ENCODE peak calls at places on chromosomes 2 and 18, in five cellular contexts. A, N, G, I and S are unnamed samples.
A peak's percentile ranks its signal among the peaks of the same experiment; 100 is the strongest.

GRCh38 chr2:58764321-58765099 is 523.4 kb upstream of the FANCL start:
- DNase-seq in A (no peak), N (no peak), G (no peak), I (no peak), S (no peak)

GRCh38 chr2:98507940-98508689 is 63.5 kb downstream of the INPP4A start:
- DNase-seq in A (peak; percentile 39), N (no peak), G (no peak), I (peak; percentile 71), S (no peak)

GRCh38 chr18:63832470-63832869 is 55.0 kb upstream of the SERPINB2 start:
- DNase-seq in A (no peak), N (no peak), G (no peak), I (no peak), S (no peak)

GRCh38 chr2:147715807-147716206 is 129.0 kb upstream of the ACVR2A start:
- DNase-seq in A (no peak), N (no peak), G (no peak), I (no peak), S (no peak)

GRCh38 chr2:179017958-179018357 is 32.0 kb downstream of the CCDC141 start:
- DNase-seq in A (no peak), N (no peak), G (no peak), I (no peak), S (no peak)

GRCh38 chr2:241666627-241667400 is 19.8 kb downstream of the DTYMK start:
- DNase-seq in A (no peak), N (no peak), G (no peak), I (no peak), S (peak; percentile 85)

GRCh38 chr2:213216461-213216860 is 65.0 kb upstream of the IKZF2 start:
- DNase-seq in A (no peak), N (no peak), G (no peak), I (peak; percentile 87), S (no peak)

GRCh38 chr2:109613922-109614714 is at the start of the genes SEPTIN10 and SOWAHC:
- DNase-seq in A (peak; percentile 96), N (peak; percentile 99), G (peak; percentile 97), I (peak; percentile 100), S (peak; percentile 97)

GRCh38 chr2:6922201-6922656 is 5.0 kb downstream of the RNF144A start:
- DNase-seq in A (no peak), N (no peak), G (no peak), I (no peak), S (no peak)

GRCh38 chr2:965640-966147 is 15.0 kb downstream of the SNTG2 start:
- DNase-seq in A (no peak), N (no peak), G (no peak), I (no peak), S (no peak)

GRCh38 chr2:28134857-28135256 is 244.3 kb downstream of the BABAM2 start:
- DNase-seq in A (no peak), N (no peak), G (no peak), I (no peak), S (no peak)

GRCh38 chr2:32611366-32611765 is 16.5 kb upstream of the TTC27 start:
- DNase-seq in A (no peak), N (no peak), G (no peak), I (no peak), S (no peak)

GRCh38 chr2:240201861-240202260 is 61.4 kb upstream of the OTOS start:
- DNase-seq in A (no peak), N (no peak), G (no peak), I (no peak), S (no peak)

GRCh38 chr2:69311017-69311416 is 76.0 kb downstream of the GFPT1 start:
- DNase-seq in A (no peak), N (no peak), G (no peak), I (no peak), S (no peak)

GRCh38 chr2:199838399-199838798 is 12.6 kb downstream of the FTCDNL1 start:
- DNase-seq in A (no peak), N (no peak), G (no peak), I (no peak), S (no peak)

GRCh38 chr2:180359522-180360282 is 352.6 kb upstream of the CWC22 start:
- DNase-seq in A (no peak), N (no peak), G (no peak), I (no peak), S (no peak)
- TF ChIP-seq CTCF in A (no peak), N (no peak), G (no peak), I (peak; percentile 11), S (no peak)

DNA sequence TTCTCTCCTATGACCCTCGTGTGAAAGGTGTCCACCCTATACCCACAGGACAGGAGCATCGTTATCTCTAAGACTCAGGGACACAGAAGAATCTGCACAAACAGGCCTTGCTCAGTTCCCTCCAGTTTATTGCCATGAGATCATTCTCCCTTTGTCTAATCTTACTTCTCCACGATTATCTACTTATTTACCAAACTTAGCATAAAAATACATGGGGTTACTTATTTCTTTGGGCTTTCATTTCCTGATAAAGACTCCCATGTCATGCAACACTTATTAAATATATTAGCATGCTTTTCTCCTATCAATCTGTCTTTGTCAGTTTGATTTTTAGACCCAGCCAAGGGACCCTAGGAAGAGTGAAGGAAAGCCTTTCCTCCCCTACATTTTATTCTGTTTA is 370.6 kb downstream of the DLGAP1 start:
- DNase-seq in A (no peak), N (no peak), G (no peak), I (no peak), S (no peak)
- TF ChIP-seq CTCF in A (no peak), N (no peak), G (no peak), I (no peak), S (no peak)

DNA sequence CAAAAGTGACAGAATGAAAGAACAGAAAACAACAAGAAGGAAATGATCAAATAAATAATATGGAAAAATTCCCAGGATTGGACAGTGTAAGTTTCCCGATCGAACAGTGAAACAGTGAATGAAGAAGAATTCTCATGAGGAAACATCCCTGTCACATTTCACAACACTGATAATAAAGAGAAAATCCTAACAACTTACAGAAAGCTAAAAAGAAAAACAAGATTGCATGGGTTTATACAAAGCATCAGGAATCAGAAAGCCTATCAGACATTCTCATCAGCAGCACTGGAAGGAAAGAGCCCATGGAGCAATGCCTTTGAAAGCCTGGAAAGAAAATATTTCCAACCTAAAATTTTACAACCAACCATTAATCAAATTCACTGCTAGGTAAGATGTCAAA is 9.9 kb upstream of the COL6A3 start:
- DNase-seq in A (no peak), N (no peak), G (no peak), I (no peak), S (no peak)
- TF ChIP-seq CTCF in A (no peak), N (no peak), G (no peak), I (no peak), S (no peak)

GRCh38 chr2:233481368-233482142 is 85.0 kb downstream of the USP40 start:
- DNase-seq in A (no peak), N (no peak), G (no peak), I (no peak), S (no peak)

GRCh38 chr2:233477548-233478433 is 88.8 kb downstream of the USP40 start:
- DNase-seq in A (no peak), N (no peak), G (no peak), I (no peak), S (no peak)

GRCh38 chr2:233482616-233483015 is 84.0 kb downstream of the USP40 start:
- DNase-seq in A (no peak), N (no peak), G (no peak), I (no peak), S (no peak)

GRCh38 chr2:233480490-233481202 is 85.9 kb downstream of the USP40 start:
- DNase-seq in A (no peak), N (no peak), G (no peak), I (no peak), S (no peak)

DNA sequence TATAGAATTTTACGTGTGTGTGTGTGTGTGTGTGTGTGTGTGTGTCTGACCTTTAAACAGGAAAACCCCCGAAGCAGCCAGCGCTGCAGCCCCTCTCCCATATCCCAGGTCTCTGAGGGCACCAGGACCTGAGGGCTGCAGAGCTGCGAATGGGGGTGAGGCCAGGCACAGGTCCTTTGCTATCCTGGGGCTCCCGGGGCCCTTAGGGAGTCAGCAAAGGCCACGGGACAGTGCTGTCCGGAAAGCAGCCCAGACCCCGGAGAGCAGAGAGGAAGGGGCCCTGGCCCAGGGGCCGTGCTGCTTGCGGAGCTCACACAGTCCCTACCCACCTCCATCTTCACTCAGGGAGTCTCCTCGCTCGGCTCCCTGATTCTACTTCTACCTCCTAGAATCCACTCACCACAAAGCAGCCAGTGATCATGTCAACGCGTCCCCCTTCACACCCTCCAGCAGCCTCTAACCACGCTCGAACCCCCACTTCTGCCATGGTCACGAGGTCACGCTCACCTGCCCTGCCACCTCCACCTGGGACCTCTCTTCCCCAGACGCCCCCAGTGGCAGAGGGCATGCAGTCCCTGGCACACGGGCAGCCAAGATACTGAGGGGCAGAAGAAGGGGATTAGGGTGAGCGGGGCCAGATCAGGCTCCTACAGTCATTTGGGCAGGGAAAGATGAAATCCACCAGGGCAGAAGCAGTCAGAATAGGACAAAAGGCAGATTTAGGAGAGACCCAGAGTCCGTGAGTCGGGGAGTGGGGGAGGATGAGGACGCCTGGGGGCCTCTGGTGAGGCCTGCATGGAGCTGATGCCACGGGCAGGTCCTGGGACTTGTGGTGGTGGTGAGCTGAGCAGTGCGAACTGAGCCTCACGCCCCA is 86.7 kb downstream of the USP40 start:
- DNase-seq in A (no peak), N (no peak), G (no peak), I (no peak), S (no peak)
- TF ChIP-seq CTCF in A (no peak), N (no peak), G (no peak), I (no peak), S (no peak)

GRCh38 chr2:11674983-11675382 is 5.0 kb upstream of the NTSR2 start:
- DNase-seq in A (no peak), N (no peak), G (no peak), I (no peak), S (no peak)

GRCh38 chr2:11677146-11678055 is 7.4 kb upstream of the NTSR2 start:
- DNase-seq in A (no peak), N (no peak), G (peak; percentile 30), I (no peak), S (no peak)

GRCh38 chr2:11678306-11678960 is 8.4 kb upstream of the NTSR2 start:
- DNase-seq in A (no peak), N (no peak), G (no peak), I (no peak), S (no peak)

GRCh38 chr2:11675423-11676112 is 5.6 kb upstream of the NTSR2 start:
- DNase-seq in A (no peak), N (no peak), G (no peak), I (no peak), S (no peak)

GRCh38 chr2:11676640-11677039 is 6.6 kb upstream of the NTSR2 start:
- DNase-seq in A (no peak), N (no peak), G (no peak), I (no peak), S (no peak)
- TF ChIP-seq CTCF in A (no peak), N (peak; percentile 22), G (no peak), I (no peak), S (no peak)

DNA sequence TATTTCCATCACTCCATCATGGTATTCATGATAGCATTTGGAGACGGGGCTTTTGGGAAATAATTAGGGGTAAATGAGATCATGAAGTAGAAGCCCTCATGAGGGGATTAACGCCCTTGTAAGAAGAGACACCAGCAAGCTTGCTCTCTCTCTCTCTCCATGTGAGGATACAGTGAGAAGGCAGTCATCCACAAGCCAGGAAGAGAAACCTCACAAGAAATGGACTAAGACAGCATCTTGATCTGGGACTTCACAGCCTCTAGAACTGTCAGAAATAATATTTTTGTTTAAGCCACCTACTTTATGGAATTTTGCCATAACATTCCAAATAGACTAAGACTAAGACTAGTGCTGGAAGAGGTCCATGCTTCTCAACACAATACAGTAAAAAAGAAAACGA is 464.6 kb upstream of the GCFC2 start:
- DNase-seq in A (no peak), N (no peak), G (no peak), I (no peak), S (no peak)
- TF ChIP-seq CTCF in A (no peak), N (no peak), G (no peak), I (no peak), S (no peak)